ENCODE peak calls at places on chromosomes 13 and 19, in four cellular contexts. One of them, this sample, is unnamed.

GRCh38 chr13:35140321-35140720 is 198.3 kb downstream of the NBEA start:
- DNase-seq in heart left ventricle: no peak
- DNase-seq in A549: no peak
- DNase-seq in sigmoid colon: no peak
- DNase-seq in this sample: no peak

GRCh38 chr13:35332134-35332533 is 144.4 kb downstream of the MAB21L1 start:
- DNase-seq in heart left ventricle: no peak
- DNase-seq in A549: no peak
- DNase-seq in sigmoid colon: no peak
- DNase-seq in this sample: no peak

GRCh38 chr13:24985102-24985501 is 110.8 kb upstream of the PABPC3 start:
- DNase-seq in heart left ventricle: no peak
- DNase-seq in A549: no peak
- DNase-seq in sigmoid colon: no peak
- DNase-seq in this sample: no peak

GRCh38 chr13:26022538-26023292 is 29.1 kb downstream of the SHISA2 start:
- DNase-seq in heart left ventricle: peak
- DNase-seq in A549: peak
- DNase-seq in sigmoid colon: no peak
- DNase-seq in this sample: peak

GRCh38 chr19:52941941-52942370 is 18.7 kb upstream of the ZNF888 start:
- DNase-seq in heart left ventricle: peak
- DNase-seq in A549: no peak
- DNase-seq in sigmoid colon: peak
- DNase-seq in this sample: no peak

GRCh38 chr13:48014359-48014758 is 13.3 kb upstream of the SUCLA2 start:
- DNase-seq in heart left ventricle: no peak
- DNase-seq in A549: no peak
- DNase-seq in sigmoid colon: no peak
- DNase-seq in this sample: no peak

GRCh38 chr19:45527731-45528130 is 20.5 kb downstream of the VASP start:
- DNase-seq in heart left ventricle: no peak
- DNase-seq in A549: no peak
- DNase-seq in sigmoid colon: no peak
- DNase-seq in this sample: no peak

GRCh38 chr13:34543836-34544235 is 398.2 kb upstream of the NBEA start:
- DNase-seq in heart left ventricle: no peak
- DNase-seq in A549: no peak
- DNase-seq in sigmoid colon: no peak
- DNase-seq in this sample: no peak

GRCh38 chr13:37475966-37476365 is 122.6 kb downstream of the POSTN start:
- DNase-seq in heart left ventricle: no peak
- DNase-seq in A549: no peak
- DNase-seq in sigmoid colon: no peak
- DNase-seq in this sample: no peak

GRCh38 chr19:7260161-7260560 is 34.1 kb downstream of the INSR start:
- DNase-seq in heart left ventricle: no peak
- DNase-seq in A549: no peak
- DNase-seq in sigmoid colon: no peak
- DNase-seq in this sample: no peak

GRCh38 chr13:44207476-44207875 is 166.1 kb upstream of the SERP2 start:
- DNase-seq in heart left ventricle: no peak
- DNase-seq in A549: no peak
- DNase-seq in sigmoid colon: no peak
- DNase-seq in this sample: no peak

GRCh38 chr13:27408074-27408473 is 16.3 kb upstream of the GTF3A start:
- DNase-seq in heart left ventricle: no peak
- DNase-seq in A549: no peak
- DNase-seq in sigmoid colon: no peak
- DNase-seq in this sample: no peak

GRCh38 chr19:34313188-34313587 is 51.8 kb upstream of the GPI start:
- DNase-seq in heart left ventricle: no peak
- DNase-seq in A549: no peak
- DNase-seq in sigmoid colon: no peak
- DNase-seq in this sample: peak

GRCh38 chr13:113033498-113033897 is 64.5 kb downstream of the MCF2L start:
- DNase-seq in heart left ventricle: no peak
- DNase-seq in A549: no peak
- DNase-seq in sigmoid colon: no peak
- DNase-seq in this sample: no peak

GRCh38 chr19:44718441-44719261 is 19.7 kb downstream of the CEACAM16 start:
- DNase-seq in heart left ventricle: peak
- DNase-seq in A549: peak
- DNase-seq in sigmoid colon: peak
- DNase-seq in this sample: peak

GRCh38 chr19:8028951-8029491 is 23.5 kb upstream of the CCL25 start:
- DNase-seq in heart left ventricle: no peak
- DNase-seq in A549: no peak
- DNase-seq in sigmoid colon: no peak
- DNase-seq in this sample: no peak

GRCh38 chr19:43610493-43610892 is 1.4 kb upstream of the SRRM5 start:
- DNase-seq in heart left ventricle: no peak
- DNase-seq in A549: peak
- DNase-seq in sigmoid colon: no peak
- DNase-seq in this sample: peak

GRCh38 chr19:7478173-7478842 is 10.5 kb downstream of the PEX11G start:
- DNase-seq in heart left ventricle: no peak
- DNase-seq in A549: no peak
- DNase-seq in sigmoid colon: peak
- DNase-seq in this sample: no peak

GRCh38 chr13:50071399-50071798 is 56.2 kb downstream of the KCNRG start:
- DNase-seq in heart left ventricle: no peak
- DNase-seq in A549: no peak
- DNase-seq in sigmoid colon: no peak
- DNase-seq in this sample: no peak

GRCh38 chr13:72648513-72649065 is 78.8 kb downstream of the MZT1 start:
- DNase-seq in heart left ventricle: no peak
- DNase-seq in A549: peak
- DNase-seq in sigmoid colon: no peak
- DNase-seq in this sample: no peak

GRCh38 chr19:7725791-7726190 is 6.1 kb downstream of the CLEC4G start:
- DNase-seq in heart left ventricle: no peak
- DNase-seq in A549: no peak
- DNase-seq in sigmoid colon: no peak
- DNase-seq in this sample: no peak

GRCh38 chr19:35124098-35125060 is 8.8 kb downstream of the FXYD3 start:
- DNase-seq in heart left ventricle: peak
- DNase-seq in A549: peak
- DNase-seq in sigmoid colon: peak
- DNase-seq in this sample: peak

GRCh38 chr13:90787007-90787406 is 560.5 kb upstream of the MIR17HG start:
- DNase-seq in heart left ventricle: no peak
- DNase-seq in A549: no peak
- DNase-seq in sigmoid colon: no peak
- DNase-seq in this sample: no peak

GRCh38 chr13:99275093-99275469 is 16.9 kb upstream of the GPR18 start:
- DNase-seq in heart left ventricle: peak
- DNase-seq in A549: no peak
- DNase-seq in sigmoid colon: no peak
- DNase-seq in this sample: peak

GRCh38 chr13:44854264-44855060 is 134.8 kb downstream of the NUFIP1 start:
- DNase-seq in heart left ventricle: peak
- DNase-seq in A549: no peak
- DNase-seq in sigmoid colon: no peak
- DNase-seq in this sample: no peak

GRCh38 chr19:32265991-32266390 is 79.4 kb upstream of the ZNF507 start:
- DNase-seq in heart left ventricle: no peak
- DNase-seq in A549: no peak
- DNase-seq in sigmoid colon: no peak
- DNase-seq in this sample: no peak

GRCh38 chr13:64305246-64305645 is 2889.6 kb upstream of the PCDH20 start:
- DNase-seq in heart left ventricle: no peak
- DNase-seq in A549: no peak
- DNase-seq in sigmoid colon: no peak
- DNase-seq in this sample: no peak

GRCh38 chr13:94234766-94235165 is 244.7 kb downstream of the DCT start:
- DNase-seq in heart left ventricle: no peak
- DNase-seq in A549: no peak
- DNase-seq in sigmoid colon: no peak
- DNase-seq in this sample: no peak

GRCh38 chr19:14599548-14600147 is 16.8 kb downstream of the CLEC17A start:
- DNase-seq in heart left ventricle: no peak
- DNase-seq in A549: no peak
- DNase-seq in sigmoid colon: no peak
- DNase-seq in this sample: no peak
- TF ChIP-seq POLR2A in heart left ventricle: no peak
- TF ChIP-seq POLR2A in A549: no peak
- TF ChIP-seq POLR2A in sigmoid colon: no peak
- TF ChIP-seq POLR2A in this sample: no peak

DNA sequence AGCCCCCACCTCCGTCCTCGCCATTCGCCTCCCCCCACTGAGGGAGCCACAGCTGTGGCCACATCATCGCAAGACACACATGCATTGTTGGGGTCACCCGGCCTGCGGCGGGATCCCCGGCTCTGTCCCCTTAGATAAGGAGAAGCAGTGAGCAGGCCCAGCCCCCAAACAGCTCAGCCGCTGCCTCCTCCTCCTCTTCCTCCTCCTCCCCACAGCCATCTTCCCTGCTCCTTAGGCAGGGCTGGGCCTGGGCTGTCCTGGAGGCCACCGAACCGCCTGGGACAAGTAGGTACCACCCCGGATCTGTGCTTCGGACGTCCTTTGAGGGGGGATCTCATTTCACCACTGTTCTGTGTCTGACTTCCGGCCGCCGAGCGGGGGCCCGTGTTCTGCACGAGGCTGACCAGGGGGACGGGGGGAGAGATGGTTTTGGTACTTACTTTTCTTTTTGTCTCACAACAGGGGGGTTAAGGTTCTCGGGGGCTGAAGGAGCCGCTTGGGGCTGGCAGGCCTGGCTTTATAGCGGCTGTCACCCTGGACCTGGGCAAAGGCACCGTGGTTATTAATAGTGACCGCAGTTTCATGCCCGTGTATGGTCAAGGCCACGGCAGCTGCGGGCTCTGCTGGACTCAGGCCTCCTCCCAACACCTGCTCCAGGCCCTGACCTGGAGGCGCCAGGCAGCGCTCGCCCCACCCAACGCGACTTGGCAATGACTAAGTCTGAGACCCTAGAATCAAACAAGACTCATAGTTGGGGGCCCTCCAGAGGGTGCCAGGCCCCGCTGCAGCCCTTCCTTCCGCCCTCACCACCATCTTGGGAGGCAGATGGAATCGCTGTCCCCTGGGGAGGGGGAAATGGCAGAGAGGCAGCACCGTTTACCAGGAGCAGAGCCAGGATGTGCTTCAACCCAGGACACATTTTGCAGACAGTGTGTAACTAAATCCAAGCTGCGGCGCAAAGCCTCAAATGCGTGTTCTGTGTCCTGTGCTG is 18.3 kb downstream of the NMRK2 start:
- DNase-seq in heart left ventricle: peak
- DNase-seq in A549: no peak
- DNase-seq in sigmoid colon: peak
- DNase-seq in this sample: no peak
- TF ChIP-seq POLR2A in heart left ventricle: no peak
- TF ChIP-seq POLR2A in A549: no peak
- TF ChIP-seq POLR2A in sigmoid colon: no peak
- TF ChIP-seq POLR2A in this sample: no peak

GRCh38 chr19:14689598-14690503 is at the start of gene ZNF333:
- DNase-seq in heart left ventricle: peak
- DNase-seq in A549: peak
- DNase-seq in sigmoid colon: peak
- DNase-seq in this sample: peak
- TF ChIP-seq POLR2A in heart left ventricle: no peak
- TF ChIP-seq POLR2A in A549: peak
- TF ChIP-seq POLR2A in sigmoid colon: no peak
- TF ChIP-seq POLR2A in this sample: peak

GRCh38 chr19:56839665-56840451 is 668 bp downstream of the PEG3 start:
- DNase-seq in heart left ventricle: peak
- DNase-seq in A549: no peak
- DNase-seq in sigmoid colon: peak
- DNase-seq in this sample: no peak
- TF ChIP-seq POLR2A in heart left ventricle: no peak
- TF ChIP-seq POLR2A in A549: no peak
- TF ChIP-seq POLR2A in sigmoid colon: no peak
- TF ChIP-seq POLR2A in this sample: no peak

GRCh38 chr19:1244693-1245451 is 3.3 kb downstream of the ATP5F1D start:
- DNase-seq in heart left ventricle: peak
- DNase-seq in A549: no peak
- DNase-seq in sigmoid colon: peak
- DNase-seq in this sample: peak
- TF ChIP-seq POLR2A in heart left ventricle: no peak
- TF ChIP-seq POLR2A in A549: no peak
- TF ChIP-seq POLR2A in sigmoid colon: no peak
- TF ChIP-seq POLR2A in this sample: no peak